ENCODE peak calls at places on chromosomes 12 and 14, in five cellular contexts. D, S, G, P and W are unnamed samples.

GRCh38 chr12:80268924-80269749 is 169.8 kb downstream of the OTOGL start:
- DNase-seq in S (peak), D (no peak), G (no peak), P (no peak), W (no peak)

GRCh38 chr12:112190626-112191025 is 65.3 kb downstream of the TRAFD1 start:
- DNase-seq in S (no peak), G (no peak), D (no peak), P (no peak), W (no peak)

GRCh38 chr12:6824085-6824800 is 2.6 kb downstream of the GPR162 start:
- DNase-seq in D (no peak), S (no peak), P (no peak), G (no peak), W (no peak)

GRCh38 chr14:24171422-24172260 is at the start of gene REC8:
- DNase-seq in P (peak), D (no peak), S (no peak), G (peak), W (peak)

GRCh38 chr12:55188974-55189556 is 31.8 kb upstream of the OR10A7 start:
- DNase-seq in D (peak), G (no peak), P (peak), S (peak), W (peak)

GRCh38 chr12:49126852-49127763 is 4.1 kb downstream of the TUBA1B start:
- DNase-seq in P (no peak), D (peak), S (peak), G (no peak), W (no peak)

GRCh38 chr14:99190696-99191662 is 81.0 kb downstream of the BCL11B start:
- DNase-seq in D (peak), G (no peak), S (no peak), P (no peak), W (peak)

GRCh38 chr14:63960926-63961567 is 108.2 kb downstream of the SYNE2 start:
- DNase-seq in S (no peak), G (no peak), P (no peak), D (no peak), W (no peak)

GRCh38 chr14:104301731-104302460 is 163.5 kb downstream of the KIF26A start:
- DNase-seq in P (no peak), S (no peak), G (no peak), D (no peak), W (no peak)

GRCh38 chr14:68894802-68895201 is 84.3 kb downstream of the ACTN1 start:
- DNase-seq in P (no peak), S (peak), D (no peak), G (no peak), W (no peak)

GRCh38 chr14:21467620-21468019 is 9.1 kb downstream of the RAB2B start:
- DNase-seq in G (no peak), P (no peak), S (peak), D (no peak), W (no peak)

GRCh38 chr14:68268197-68268596 is 448.6 kb downstream of the RAD51B start:
- DNase-seq in G (no peak), S (no peak), D (peak), P (no peak), W (no peak)